ENCODE peak calls at places on chromosomes 13 and 19, in five cellular contexts. One of them, this sample, is unnamed.

GRCh38 chr13:59012731-59013130 is 1151.0 kb downstream of the DIAPH3 start:
- DNase-seq in H9: peak; percentile 34
- DNase-seq in neuronal stem cell: no peak
- DNase-seq in H1: no peak
- DNase-seq in trophoblast cell: no peak
- DNase-seq in this sample: no peak

GRCh38 chr13:113273856-113274590 is 23.0 kb upstream of the LAMP1 start:
- DNase-seq in H9: no peak
- DNase-seq in neuronal stem cell: no peak
- DNase-seq in H1: no peak
- DNase-seq in trophoblast cell: peak; percentile 47
- DNase-seq in this sample: peak; percentile 78

GRCh38 chr13:46341112-46341711 is 45.8 kb downstream of the RUBCNL start:
- DNase-seq in H9: no peak
- DNase-seq in neuronal stem cell: no peak
- DNase-seq in H1: no peak
- DNase-seq in trophoblast cell: no peak
- DNase-seq in this sample: peak; percentile 69

GRCh38 chr13:66402071-66402470 is 828.1 kb downstream of the PCDH9 start:
- DNase-seq in H9: no peak
- DNase-seq in neuronal stem cell: no peak
- DNase-seq in H1: no peak
- DNase-seq in trophoblast cell: no peak
- DNase-seq in this sample: no peak

GRCh38 chr19:34171539-34171876 is 796 bp upstream of the LSM14A start:
- DNase-seq in H9: no peak
- DNase-seq in neuronal stem cell: no peak
- DNase-seq in H1: no peak
- DNase-seq in trophoblast cell: peak; percentile 31
- DNase-seq in this sample: peak; percentile 79

GRCh38 chr13:43170497-43170896 is 147.1 kb downstream of the DNAJC15 start:
- DNase-seq in H9: no peak
- DNase-seq in neuronal stem cell: no peak
- DNase-seq in H1: no peak
- DNase-seq in trophoblast cell: no peak
- DNase-seq in this sample: no peak

GRCh38 chr13:30463820-30464495 is 1.8 kb downstream of the HMGB1 start:
- DNase-seq in H9: no peak
- DNase-seq in neuronal stem cell: no peak
- DNase-seq in H1: no peak
- DNase-seq in trophoblast cell: peak; percentile 19
- DNase-seq in this sample: peak; percentile 79

GRCh38 chr19:55913643-55914268 is 18.4 kb downstream of the NLRP13 start:
- DNase-seq in H9: no peak
- DNase-seq in neuronal stem cell: no peak
- DNase-seq in H1: no peak
- DNase-seq in trophoblast cell: no peak
- DNase-seq in this sample: no peak

GRCh38 chr13:114203536-114203935 is 24.5 kb downstream of the CFAP97D2 start:
- DNase-seq in H9: no peak
- DNase-seq in neuronal stem cell: no peak
- DNase-seq in H1: no peak
- DNase-seq in trophoblast cell: no peak
- DNase-seq in this sample: no peak

DNA sequence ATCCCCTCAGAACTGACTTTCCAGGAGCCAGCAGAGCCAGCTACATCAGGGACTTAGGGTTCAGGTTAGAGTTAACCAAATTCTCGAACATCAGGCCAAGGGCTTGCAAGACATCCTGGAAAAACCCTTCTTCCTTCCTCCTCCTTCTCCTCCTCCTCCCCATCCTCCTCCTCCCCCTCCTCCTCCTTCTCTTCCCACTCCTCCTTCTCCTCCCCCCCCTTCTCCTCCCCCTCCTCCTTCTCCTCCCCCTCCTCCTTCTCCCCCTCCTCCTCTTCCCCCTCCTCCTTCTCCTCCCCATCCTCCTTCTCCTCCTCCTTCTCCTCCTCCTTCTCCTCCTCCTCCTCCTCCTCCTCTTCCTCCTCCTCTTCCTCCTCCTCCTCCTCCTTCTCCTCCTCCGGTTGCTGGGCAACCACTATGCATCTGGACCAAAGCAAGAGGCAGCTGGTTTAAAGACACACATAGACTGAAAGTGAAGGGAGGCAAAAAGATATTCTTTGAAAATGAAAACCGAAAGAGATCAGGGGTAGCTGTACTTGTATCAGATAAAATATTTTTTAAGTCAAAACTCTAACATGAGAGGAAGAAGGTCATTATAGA is 5.9 kb upstream of the CCL25 start:
- DNase-seq in H9: no peak
- DNase-seq in neuronal stem cell: no peak
- DNase-seq in H1: no peak
- DNase-seq in trophoblast cell: no peak
- DNase-seq in this sample: no peak
- H2BK12ac ChIP-seq in H9: no peak overlapping the region
- H2BK12ac ChIP-seq in neuronal stem cell: no peak overlapping the region
- H2BK12ac ChIP-seq in H1: no peak overlapping the region
- H2BK12ac ChIP-seq in trophoblast cell: no peak overlapping the region
- H2BK12ac ChIP-seq in this sample: no peak overlapping the region

GRCh38 chr19:47111682-47112165 is 1.9 kb downstream of the ZC3H4 start:
- DNase-seq in H9: no peak
- DNase-seq in neuronal stem cell: peak; percentile 45
- DNase-seq in H1: no peak
- DNase-seq in trophoblast cell: no peak
- DNase-seq in this sample: no peak

GRCh38 chr19:47112664-47113445 is 721 bp downstream of the ZC3H4 start:
- DNase-seq in H9: peak; percentile 100
- DNase-seq in neuronal stem cell: peak; percentile 98
- DNase-seq in H1: peak; percentile 99
- DNase-seq in trophoblast cell: peak; percentile 100
- DNase-seq in this sample: peak; percentile 99

GRCh38 chr19:47113446-47114348 is at the start of gene ZC3H4:
- DNase-seq in H9: peak; percentile 94
- DNase-seq in neuronal stem cell: peak; percentile 91
- DNase-seq in H1: peak; percentile 77
- DNase-seq in trophoblast cell: peak; percentile 95
- DNase-seq in this sample: peak; percentile 94

GRCh38 chr19:47111081-47111589 is 2.4 kb downstream of the ZC3H4 start:
- DNase-seq in H9: no peak
- DNase-seq in neuronal stem cell: no peak
- DNase-seq in H1: no peak
- DNase-seq in trophoblast cell: no peak
- DNase-seq in this sample: no peak

DNA sequence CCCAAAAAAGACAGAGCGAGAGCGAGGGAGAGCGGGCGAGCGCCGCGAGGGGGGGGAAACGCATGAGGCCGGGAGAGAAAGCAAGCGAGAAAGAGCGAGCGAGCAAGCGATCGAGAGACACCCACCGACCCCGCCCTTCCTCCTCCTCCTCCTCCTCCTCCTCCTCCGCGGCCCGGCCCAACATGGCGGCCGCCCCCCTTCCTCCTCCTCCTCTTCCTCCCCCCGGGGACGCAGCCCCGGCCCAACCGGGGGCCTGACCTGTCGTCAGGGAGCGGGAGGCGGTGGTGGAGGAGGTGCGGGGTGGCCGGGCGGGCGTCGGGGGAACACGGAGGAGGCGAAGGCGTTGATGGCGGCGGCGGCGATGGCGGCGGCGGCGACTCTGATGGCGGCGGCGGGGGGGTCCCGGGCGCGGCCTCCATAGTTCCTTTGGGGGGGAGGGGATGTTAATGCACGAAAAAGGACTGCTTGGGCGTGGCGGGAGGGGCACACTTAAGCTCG is 1.4 kb downstream of the ZC3H4 start:
- DNase-seq in H9: peak; percentile 82
- DNase-seq in neuronal stem cell: peak; percentile 72
- DNase-seq in H1: peak; percentile 54
- DNase-seq in trophoblast cell: peak; percentile 37
- DNase-seq in this sample: peak; percentile 88
- H4K8ac ChIP-seq in H9: no peak overlapping the region
- H4K8ac ChIP-seq in neuronal stem cell: no peak overlapping the region
- H4K8ac ChIP-seq in H1: peak overlapping the region; percentile 100
- H4K8ac ChIP-seq in trophoblast cell: peak overlapping the region; percentile 99
- H4K8ac ChIP-seq in this sample: peak overlapping the region; percentile 99

GRCh38 chr13:110268061-110268460 is 38.9 kb downstream of the COL4A1 start:
- DNase-seq in H9: no peak
- DNase-seq in neuronal stem cell: no peak
- DNase-seq in H1: no peak
- DNase-seq in trophoblast cell: no peak
- DNase-seq in this sample: no peak
- H3K4me1 ChIP-seq in H9: peaks cover 15% of the 10 kb centered on the region
- H3K4me1 ChIP-seq in neuronal stem cell: peaks cover 40% of the 10 kb centered on the region
- H3K4me1 ChIP-seq in H1: peaks cover 21% of the 10 kb centered on the region
- H3K4me1 ChIP-seq in trophoblast cell: peaks cover 17% of the 10 kb centered on the region
- H3K4me1 ChIP-seq in this sample: peaks cover 31% of the 10 kb centered on the region

GRCh38 chr19:7250951-7251350 is 43.3 kb downstream of the INSR start:
- DNase-seq in H9: no peak
- DNase-seq in neuronal stem cell: no peak
- DNase-seq in H1: no peak
- DNase-seq in trophoblast cell: no peak
- DNase-seq in this sample: no peak

GRCh38 chr19:7251502-7251901 is 42.7 kb downstream of the INSR start:
- DNase-seq in H9: no peak
- DNase-seq in neuronal stem cell: no peak
- DNase-seq in H1: no peak
- DNase-seq in trophoblast cell: no peak
- DNase-seq in this sample: no peak

GRCh38 chr19:7246601-7247000 is 47.6 kb downstream of the INSR start:
- DNase-seq in H9: no peak
- DNase-seq in neuronal stem cell: no peak
- DNase-seq in H1: no peak
- DNase-seq in trophoblast cell: no peak
- DNase-seq in this sample: no peak

GRCh38 chr19:7250057-7250596 is 44.1 kb downstream of the INSR start:
- DNase-seq in H9: no peak
- DNase-seq in neuronal stem cell: no peak
- DNase-seq in H1: no peak
- DNase-seq in trophoblast cell: no peak
- DNase-seq in this sample: no peak

GRCh38 chr19:7247160-7247559 is 47.1 kb downstream of the INSR start:
- DNase-seq in H9: no peak
- DNase-seq in neuronal stem cell: no peak
- DNase-seq in H1: no peak
- DNase-seq in trophoblast cell: no peak
- DNase-seq in this sample: no peak
- H2BK12ac ChIP-seq in H9: no peak overlapping the region
- H2BK12ac ChIP-seq in neuronal stem cell: no peak overlapping the region
- H2BK12ac ChIP-seq in H1: no peak overlapping the region
- H2BK12ac ChIP-seq in trophoblast cell: no peak overlapping the region
- H2BK12ac ChIP-seq in this sample: no peak overlapping the region

GRCh38 chr13:23898101-23898500 is 799 bp upstream of the C1QTNF9B start:
- DNase-seq in H9: no peak
- DNase-seq in neuronal stem cell: no peak
- DNase-seq in H1: no peak
- DNase-seq in trophoblast cell: no peak
- DNase-seq in this sample: peak; percentile 78
- H4K8ac ChIP-seq in H9: no peak overlapping the region
- H4K8ac ChIP-seq in neuronal stem cell: peak overlapping the region; percentile 72
- H4K8ac ChIP-seq in H1: no peak overlapping the region
- H4K8ac ChIP-seq in trophoblast cell: no peak overlapping the region
- H4K8ac ChIP-seq in this sample: peak overlapping the region; percentile 0

GRCh38 chr13:106529415-106530208 is 5.8 kb downstream of the EFNB2 start:
- DNase-seq in H9: no peak
- DNase-seq in neuronal stem cell: no peak
- DNase-seq in H1: no peak
- DNase-seq in trophoblast cell: no peak
- DNase-seq in this sample: no peak

GRCh38 chr13:106530209-106530906 is 5.1 kb downstream of the EFNB2 start:
- DNase-seq in H9: no peak
- DNase-seq in neuronal stem cell: no peak
- DNase-seq in H1: no peak
- DNase-seq in trophoblast cell: peak; percentile 56
- DNase-seq in this sample: no peak

GRCh38 chr13:106528711-106529414 is 6.6 kb downstream of the EFNB2 start:
- DNase-seq in H9: no peak
- DNase-seq in neuronal stem cell: peak; percentile 48
- DNase-seq in H1: no peak
- DNase-seq in trophoblast cell: no peak
- DNase-seq in this sample: no peak

GRCh38 chr13:106532111-106532929 is 3.1 kb downstream of the EFNB2 start:
- DNase-seq in H9: no peak
- DNase-seq in neuronal stem cell: no peak
- DNase-seq in H1: no peak
- DNase-seq in trophoblast cell: no peak
- DNase-seq in this sample: peak; percentile 47

GRCh38 chr13:106530907-106531520 is 4.4 kb downstream of the EFNB2 start:
- DNase-seq in H9: no peak
- DNase-seq in neuronal stem cell: no peak
- DNase-seq in H1: no peak
- DNase-seq in trophoblast cell: no peak
- DNase-seq in this sample: no peak
- H3K4me1 ChIP-seq in H9: peaks cover 31% of the 10 kb centered on the region
- H3K4me1 ChIP-seq in neuronal stem cell: peaks cover 19% of the 10 kb centered on the region
- H3K4me1 ChIP-seq in H1: peaks cover 19% of the 10 kb centered on the region
- H3K4me1 ChIP-seq in trophoblast cell: peaks cover 11% of the 10 kb centered on the region
- H3K4me1 ChIP-seq in this sample: peaks cover 3% of the 10 kb centered on the region

GRCh38 chr13:25046274-25046984 is 49.5 kb upstream of the PABPC3 start:
- DNase-seq in H9: peak; percentile 53
- DNase-seq in neuronal stem cell: no peak
- DNase-seq in H1: no peak
- DNase-seq in trophoblast cell: no peak
- DNase-seq in this sample: peak; percentile 3

GRCh38 chr13:25044071-25044470 is 51.9 kb upstream of the PABPC3 start:
- DNase-seq in H9: no peak
- DNase-seq in neuronal stem cell: no peak
- DNase-seq in H1: no peak
- DNase-seq in trophoblast cell: no peak
- DNase-seq in this sample: no peak

GRCh38 chr13:25046985-25047660 is 48.8 kb upstream of the PABPC3 start:
- DNase-seq in H9: peak; percentile 78
- DNase-seq in neuronal stem cell: peak; percentile 62
- DNase-seq in H1: no peak
- DNase-seq in trophoblast cell: no peak
- DNase-seq in this sample: peak; percentile 33

GRCh38 chr13:25037057-25037813 is 58.7 kb upstream of the PABPC3 start:
- DNase-seq in H9: peak; percentile 74
- DNase-seq in neuronal stem cell: peak; percentile 59
- DNase-seq in H1: no peak
- DNase-seq in trophoblast cell: no peak
- DNase-seq in this sample: peak; percentile 65

GRCh38 chr13:25042141-25042540 is 53.8 kb upstream of the PABPC3 start:
- DNase-seq in H9: no peak
- DNase-seq in neuronal stem cell: no peak
- DNase-seq in H1: no peak
- DNase-seq in trophoblast cell: no peak
- DNase-seq in this sample: no peak
- H2BK12ac ChIP-seq in H9: no peak overlapping the region
- H2BK12ac ChIP-seq in neuronal stem cell: no peak overlapping the region
- H2BK12ac ChIP-seq in H1: no peak overlapping the region
- H2BK12ac ChIP-seq in trophoblast cell: no peak overlapping the region
- H2BK12ac ChIP-seq in this sample: no peak overlapping the region

DNA sequence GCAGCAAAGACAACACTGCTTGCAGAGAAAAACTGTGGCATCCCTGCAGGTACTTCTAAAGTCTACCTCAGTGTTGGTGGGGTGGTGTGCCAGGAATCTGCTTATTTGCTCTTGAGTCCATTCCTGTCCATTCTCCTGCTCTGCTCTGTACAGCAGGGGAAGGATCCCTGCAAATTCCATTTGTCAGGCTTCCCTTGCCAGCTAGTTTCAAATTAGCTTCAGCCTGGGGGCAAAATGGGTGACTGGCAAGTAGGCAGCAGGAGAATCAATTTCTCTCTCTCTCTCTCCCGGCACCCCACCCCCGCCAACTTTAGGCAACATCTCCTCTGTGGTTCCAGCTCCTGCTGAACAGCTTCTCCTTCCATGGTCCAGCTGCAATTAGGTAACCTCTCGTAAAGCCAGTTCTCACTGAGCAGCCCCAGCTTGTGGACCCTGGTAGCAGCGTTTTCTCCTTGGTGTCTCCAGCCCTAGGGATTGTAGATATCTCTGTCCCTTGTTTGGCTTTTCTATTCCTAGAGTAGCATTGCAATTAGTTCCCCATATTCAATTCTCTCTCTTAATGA is 6.7 kb upstream of the MYCBP2 start:
- DNase-seq in H9: no peak
- DNase-seq in neuronal stem cell: no peak
- DNase-seq in H1: no peak
- DNase-seq in trophoblast cell: no peak
- DNase-seq in this sample: no peak
- H4K8ac ChIP-seq in H9: no peak overlapping the region
- H4K8ac ChIP-seq in neuronal stem cell: no peak overlapping the region
- H4K8ac ChIP-seq in H1: no peak overlapping the region
- H4K8ac ChIP-seq in trophoblast cell: no peak overlapping the region
- H4K8ac ChIP-seq in this sample: peak overlapping the region; percentile 69

This sample was measured in mesenchymal stem cell.